ENCODE peak calls at places on chromosomes 12 and 14, in four cellular contexts. B, Q, P and D are unnamed samples.

GRCh38 chr14:55136241-55136640 is 7.2 kb downstream of the LGALS3 start:
- DNase-seq in P (no peak), B (no peak), Q (no peak), D (no peak)

GRCh38 chr14:89892953-89893352 is 61.6 kb downstream of the EFCAB11 start:
- DNase-seq in Q (no peak), B (no peak), P (no peak), D (no peak)

GRCh38 chr12:73678335-73678734 is 859.3 kb upstream of the ATXN7L3B start:
- DNase-seq in B (no peak), Q (no peak), P (no peak), D (no peak)

GRCh38 chr12:4174417-4174816 is 99.1 kb upstream of the CCND2 start:
- DNase-seq in Q (no peak), P (no peak), B (no peak), D (no peak)

GRCh38 chr12:64142784-64143183 is 79.3 kb downstream of the KICS2 start:
- DNase-seq in B (no peak), P (no peak), Q (no peak), D (no peak)

GRCh38 chr14:89428556-89429196 is 11.6 kb upstream of the FOXN3 start:
- DNase-seq in B (no peak), Q (no peak), P (no peak), D (no peak)

GRCh38 chr12:15688202-15688736 is 100.9 kb downstream of the EPS8 start:
- DNase-seq in B (peak), P (no peak), Q (no peak), D (peak)

GRCh38 chr14:71117839-71118743 is 210.8 kb downstream of the PCNX1 start:
- DNase-seq in B (peak), Q (peak), P (peak), D (no peak)

GRCh38 chr12:108337235-108338223 is 1.6 kb downstream of the CMKLR1 start:
- DNase-seq in P (peak), B (peak), Q (no peak), D (peak)

GRCh38 chr12:82437744-82438143 is 79.4 kb downstream of the METTL25 start:
- DNase-seq in B (no peak), Q (no peak), P (no peak), D (no peak)

GRCh38 chr12:58433969-58434368 is 486.3 kb downstream of the LRIG3 start:
- DNase-seq in P (no peak), Q (no peak), B (peak), D (no peak)

GRCh38 chr14:33375781-33376180 is 437.1 kb downstream of the NPAS3 start:
- DNase-seq in B (no peak), P (no peak), Q (no peak), D (no peak)

GRCh38 chr12:76444408-76444984 is 96.3 kb upstream of the BBS10 start:
- DNase-seq in B (no peak), P (no peak), Q (no peak), D (no peak)

GRCh38 chr12:26636710-26637328 is 196.2 kb downstream of the ITPR2 start:
- DNase-seq in B (peak), Q (no peak), P (no peak), D (no peak)

GRCh38 chr12:56636118-56636674 is 6.1 kb upstream of the BAZ2A start:
- DNase-seq in B (peak), Q (peak), P (peak), D (peak)

GRCh38 chr12:57864382-57864781 is 17.9 kb upstream of the CTDSP2 start:
- DNase-seq in P (no peak), B (no peak), Q (no peak), D (no peak)

GRCh38 chr12:103626498-103626897 is 39.4 kb downstream of the STAB2 start:
- DNase-seq in B (peak), P (peak), Q (no peak), D (no peak)

GRCh38 chr12:38053655-38054464 is 262.7 kb upstream of the ALG10B start:
- DNase-seq in B (peak), Q (no peak), P (no peak), D (no peak)

GRCh38 chr12:79690606-79691298 is at the start of gene PAWR:
- DNase-seq in B (peak), Q (no peak), P (peak), D (peak)

GRCh38 chr14:90578283-90578985 is 181.6 kb downstream of the CALM1 start:
- DNase-seq in Q (no peak), P (no peak), B (no peak), D (no peak)

GRCh38 chr12:14129601-14130178 is 148.3 kb upstream of the GRIN2B start:
- DNase-seq in P (no peak), B (no peak), Q (no peak), D (no peak)

GRCh38 chr12:132259872-132260695 is 69.3 kb downstream of the GALNT9 start:
- DNase-seq in P (no peak), B (no peak), Q (no peak), D (no peak)

GRCh38 chr12:53010955-53011354 is 4.7 kb downstream of the EIF4B start:
- DNase-seq in P (no peak), Q (no peak), B (no peak), D (no peak)

GRCh38 chr12:49496417-49497360 is 42.1 kb upstream of the KCNH3 start:
- DNase-seq in P (no peak), B (no peak), Q (no peak), D (no peak)

GRCh38 chr12:96497800-96498199 is 8.4 kb downstream of the CFAP54 start:
- DNase-seq in Q (no peak), B (no peak), P (no peak), D (no peak)

GRCh38 chr12:14946856-14947255 is 8.5 kb upstream of the ERP27 start:
- DNase-seq in P (no peak), Q (no peak), B (no peak), D (no peak)

GRCh38 chr12:52382854-52383253 is 2.6 kb downstream of the KRT84 start:
- DNase-seq in Q (no peak), B (no peak), P (no peak), D (no peak)

GRCh38 chr14:52733824-52734223 is 3.9 kb downstream of the STYX start:
- DNase-seq in Q (no peak), B (no peak), P (no peak), D (no peak)

GRCh38 chr12:79689477-79690155 is 1.1 kb downstream of the PAWR start:
- DNase-seq in P (peak), B (peak), Q (no peak), D (peak)

GRCh38 chr14:63367742-63368364 is 49.1 kb upstream of the GPHB5 start:
- DNase-seq in Q (no peak), B (no peak), P (no peak), D (no peak)
- TF ChIP-seq CTCF in Q (no peak), B (no peak), P (no peak), D (no peak)

GRCh38 chr14:104644656-104645055 is 40.1 kb upstream of the TMEM179 start:
- DNase-seq in B (no peak), P (no peak), Q (no peak), D (no peak)
- TF ChIP-seq CTCF in B (no peak), P (no peak), Q (no peak), D (no peak)

GRCh38 chr14:50745401-50746058 is 77.4 kb upstream of the SAV1 start:
- DNase-seq in B (no peak), P (no peak), Q (no peak), D (no peak)
- TF ChIP-seq CTCF in B (no peak), P (no peak), Q (no peak), D (no peak)

GRCh38 chr12:44247588-44247987 is 411.7 kb downstream of the TMEM117 start:
- DNase-seq in B (no peak), Q (no peak), P (no peak), D (no peak)
- TF ChIP-seq CTCF in B (no peak), Q (no peak), P (no peak), D (peak)

GRCh38 chr12:12744556-12745305 is 27.6 kb downstream of the CDKN1B start:
- DNase-seq in B (no peak), P (no peak), Q (no peak), D (no peak)

GRCh38 chr12:12745576-12746211 is 28.5 kb downstream of the CDKN1B start:
- DNase-seq in Q (no peak), B (no peak), P (no peak), D (no peak)

GRCh38 chr12:12747281-12747680 is 30.1 kb downstream of the CDKN1B start:
- DNase-seq in Q (no peak), P (peak), B (no peak), D (no peak)

GRCh38 chr12:12748051-12748450 is 30.9 kb downstream of the CDKN1B start:
- DNase-seq in Q (no peak), B (no peak), P (no peak), D (no peak)

GRCh38 chr12:12749433-12749832 is 32.3 kb downstream of the CDKN1B start:
- DNase-seq in Q (no peak), P (no peak), B (peak), D (no peak)
- TF ChIP-seq CTCF in Q (no peak), P (no peak), B (no peak), D (no peak)

GRCh38 chr14:96001866-96002510 is 37.2 kb upstream of the C14orf132 start:
- DNase-seq in Q (no peak), P (no peak), B (no peak), D (no peak)
- TF ChIP-seq CTCF in Q (no peak), P (no peak), B (no peak), D (no peak)

GRCh38 chr14:99226687-99227086 is 45.3 kb downstream of the BCL11B start:
- DNase-seq in P (no peak), B (no peak), Q (no peak), D (no peak)

GRCh38 chr14:99225804-99226203 is 46.2 kb downstream of the BCL11B start:
- DNase-seq in P (no peak), Q (no peak), B (no peak), D (no peak)

GRCh38 chr14:99224948-99225347 is 47.0 kb downstream of the BCL11B start:
- DNase-seq in P (no peak), Q (no peak), B (no peak), D (no peak)

GRCh38 chr14:99221445-99221844 is 50.6 kb downstream of the BCL11B start:
- DNase-seq in B (no peak), P (no peak), Q (no peak), D (no peak)

DNA sequence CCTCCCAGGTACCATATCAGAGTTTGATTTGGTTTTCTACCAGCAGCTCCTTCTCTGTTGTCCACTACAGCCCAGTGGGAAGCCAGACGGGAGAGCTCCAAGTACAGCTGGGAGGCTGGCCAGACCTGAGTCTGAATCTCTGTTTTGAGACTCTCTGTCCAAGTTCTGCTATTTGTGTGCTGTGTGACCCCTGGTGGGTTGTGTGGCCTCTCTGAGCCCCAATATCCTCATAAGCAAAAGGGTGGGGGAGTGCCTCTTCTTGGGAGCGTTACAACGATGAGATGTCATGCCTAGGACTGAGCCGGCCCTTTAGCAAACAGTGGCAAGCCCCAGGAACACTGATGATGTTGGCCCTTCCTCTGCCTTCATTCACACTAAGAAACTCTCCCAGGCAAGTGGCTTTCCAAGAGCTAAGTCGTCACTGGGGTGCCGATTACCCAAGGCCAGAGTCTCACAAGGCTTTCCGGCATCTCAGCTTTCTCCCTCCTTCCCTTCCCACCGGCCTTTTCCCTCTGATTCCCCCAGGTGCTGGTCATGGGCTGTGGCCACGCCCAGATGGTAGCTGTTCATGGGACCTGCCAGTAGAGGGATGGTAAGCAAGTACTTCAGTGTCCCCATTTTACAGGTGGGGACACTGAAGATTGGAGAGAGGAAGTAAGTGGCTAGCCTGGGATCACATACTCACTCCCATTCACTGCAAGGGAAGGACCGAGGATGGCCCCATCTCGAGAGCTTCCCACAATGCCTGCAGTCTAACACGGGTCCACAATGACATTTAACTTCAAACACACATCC is 47.7 kb downstream of the BCL11B start:
- DNase-seq in P (no peak), Q (no peak), B (no peak), D (no peak)
- TF ChIP-seq CTCF in P (no peak), Q (no peak), B (no peak), D (no peak)